ENCODE peak calls at places on chromosomes 5 and 9, in eight cellular contexts. T is ascending aorta; E is aorta; W is CD4-positive, alpha-beta memory T cell; B is body of pancreas; U is IMR-90; D is pancreas; C is heart right ventricle. P is an unnamed sample. For H3K4me1, the result is how much of the 10 kb centered on the place peaks cover.

GRCh38 chr5:152288917-152289595 is 116.0 kb downstream of the NMUR2 start:
- DNase-seq in C (no peak), U (no peak), E (no peak), D (no peak), W (no peak), T (no peak), B (no peak), P (no peak)

GRCh38 chr5:65100846-65101678 is 332.3 kb downstream of the CWC27 start:
- DNase-seq in U (peak), T (no peak), C (peak), W (no peak), D (peak), E (peak), B (peak), P (peak)

GRCh38 chr9:86983260-86984255 is 36.3 kb upstream of the GAS1 start:
- DNase-seq in W (no peak), E (no peak), T (no peak), D (peak), U (peak), B (peak), C (no peak), P (peak)

GRCh38 chr5:180330810-180331646 is 22.1 kb downstream of the GFPT2 start:
- DNase-seq in B (peak), D (peak), C (no peak), U (peak), T (no peak), W (no peak), E (peak), P (peak)

GRCh38 chr5:139711067-139711851 is 63.1 kb downstream of the CXXC5 start:
- DNase-seq in B (no peak), W (peak), U (peak), C (peak), T (no peak), E (peak), D (peak), P (peak)

GRCh38 chr5:125038477-125038876 is 292.0 kb upstream of the ZNF608 start:
- DNase-seq in U (no peak), B (no peak), E (no peak), D (no peak), C (no peak), W (no peak), T (no peak), P (no peak)

GRCh38 chr5:54761213-54761701 is 224.1 kb downstream of the ESM1 start:
- DNase-seq in U (peak), C (no peak), T (no peak), D (no peak), E (no peak), B (peak), W (no peak), P (no peak)

GRCh38 chr9:107548298-107549142 is 59.0 kb upstream of the KLF4 start:
- DNase-seq in D (no peak), U (peak), B (peak), W (no peak), T (no peak), E (no peak), C (no peak), P (no peak)

GRCh38 chr5:6736106-6736505 is 22.9 kb downstream of the TENT4A start:
- DNase-seq in U (no peak), C (no peak), T (no peak), E (no peak), W (no peak), D (no peak), B (no peak), P (no peak)

GRCh38 chr5:180173875-180174586 is 35.0 kb downstream of the RASGEF1C start:
- DNase-seq in W (no peak), E (no peak), U (peak), C (no peak), D (no peak), T (no peak), B (no peak), P (no peak)

GRCh38 chr9:121786543-121786948 is 135.1 kb downstream of the DAB2IP start:
- DNase-seq in E (peak), T (no peak), D (no peak), C (no peak), U (no peak), B (no peak), W (no peak), P (no peak)

GRCh38 chr5:122772446-122772845 is 2.4 kb upstream of the SNX2 start:
- DNase-seq in E (no peak), B (no peak), C (no peak), T (no peak), U (peak), W (no peak), D (no peak), P (no peak)

GRCh38 chr9:132075853-132076252 is 3.8 kb downstream of the MED27 start:
- DNase-seq in C (no peak), B (no peak), U (no peak), D (no peak), E (no peak), W (no peak), T (no peak), P (no peak)

GRCh38 chr5:135008981-135009735 is 24.9 kb downstream of the PITX1 start:
- DNase-seq in T (no peak), U (no peak), B (no peak), W (no peak), E (peak), C (no peak), D (no peak), P (no peak)

GRCh38 chr9:127805620-127806019 is 2.9 kb downstream of the FPGS start:
- DNase-seq in W (no peak), C (no peak), E (no peak), T (no peak), B (no peak), D (no peak), U (no peak), P (no peak)

GRCh38 chr5:21236896-21237830 is 1249.2 kb upstream of the CDH18 start:
- DNase-seq in E (no peak), D (no peak), U (no peak), W (no peak), T (no peak), C (no peak), B (no peak), P (no peak)

GRCh38 chr5:40521108-40521785 is 158.5 kb upstream of the PTGER4 start:
- DNase-seq in E (no peak), D (no peak), W (no peak), T (no peak), C (no peak), B (no peak), U (no peak), P (no peak)

GRCh38 chr9:134744542-134745295 is 103.1 kb downstream of the COL5A1 start:
- DNase-seq in B (no peak), W (no peak), C (no peak), U (no peak), D (no peak), E (no peak), T (no peak), P (no peak)

GRCh38 chr9:134750450-134751155 is 109.0 kb downstream of the COL5A1 start:
- DNase-seq in E (no peak), U (no peak), D (no peak), W (no peak), B (no peak), T (no peak), C (peak), P (no peak)

GRCh38 chr9:134751630-134752029 is 110.0 kb downstream of the COL5A1 start:
- DNase-seq in B (no peak), D (no peak), T (no peak), C (no peak), U (no peak), E (no peak), W (no peak), P (no peak)

GRCh38 chr9:134748637-134749036 is 107.0 kb downstream of the COL5A1 start:
- DNase-seq in B (peak), T (no peak), W (no peak), E (no peak), D (peak), U (peak), C (no peak), P (no peak)

GRCh38 chr9:134747951-134748489 is 106.4 kb downstream of the COL5A1 start:
- DNase-seq in D (no peak), T (no peak), B (no peak), E (no peak), W (no peak), C (no peak), U (no peak), P (no peak)
- H3K4me3 ChIP-seq in D (no peak), T (no peak), B (no peak), E (no peak), W (no peak), C (no peak), U (no peak), P (no peak)

GRCh38 chr5:78626009-78626571 is 22.5 kb downstream of the LHFPL2 start:
- DNase-seq in W (no peak), D (no peak), B (no peak), T (no peak), U (peak), E (no peak), C (no peak), P (no peak)

GRCh38 chr5:78627175-78627574 is 21.4 kb downstream of the LHFPL2 start:
- DNase-seq in T (no peak), W (no peak), D (no peak), U (no peak), E (no peak), C (no peak), B (no peak), P (no peak)

GRCh38 chr5:78624011-78624541 is 24.5 kb downstream of the LHFPL2 start:
- DNase-seq in B (peak), C (no peak), D (no peak), U (no peak), T (no peak), W (no peak), E (no peak), P (no peak)

GRCh38 chr5:78622302-78622971 is 26.1 kb downstream of the LHFPL2 start:
- DNase-seq in E (no peak), C (no peak), T (no peak), U (no peak), W (no peak), D (no peak), B (no peak), P (no peak)

GRCh38 chr5:78624992-78625391 is 23.6 kb downstream of the LHFPL2 start:
- DNase-seq in D (no peak), C (no peak), W (no peak), E (no peak), U (no peak), B (no peak), T (no peak), P (no peak)
- H3K4me1 ChIP-seq in D (under half), C (under half), W (under half), E (under half), U (under half), B (under half), T (under half), P (under half)

DNA sequence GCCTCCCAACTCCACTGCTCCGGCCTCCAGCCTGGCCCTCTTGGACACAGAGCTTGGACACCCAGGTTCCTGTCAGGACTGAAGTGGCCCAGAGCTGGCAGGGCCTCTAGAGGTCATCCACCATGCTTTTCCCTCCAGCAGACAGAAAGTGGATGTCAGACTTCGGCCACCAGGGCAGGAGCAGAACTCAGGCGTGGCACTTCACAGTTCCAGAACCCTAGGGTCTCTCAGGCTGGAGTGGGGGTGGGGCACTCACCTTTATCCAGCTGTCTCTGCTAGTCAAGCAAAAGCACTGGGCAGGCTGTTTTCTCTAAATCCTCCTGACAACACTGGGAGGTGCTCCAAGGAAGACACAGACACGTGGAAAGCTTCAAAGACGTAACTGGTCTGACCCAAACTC is 35.6 kb upstream of the N4BP3 start:
- DNase-seq in B (no peak), C (no peak), T (no peak), U (no peak), D (no peak), W (no peak), E (no peak), P (no peak)
- H3K4me3 ChIP-seq in B (no peak), C (no peak), T (no peak), U (no peak), D (no peak), W (no peak), E (no peak), P (no peak)

GRCh38 chr5:136143312-136143711 is 10.7 kb downstream of the SMAD5 start:
- DNase-seq in D (no peak), W (no peak), U (no peak), E (no peak), B (no peak), T (no peak), C (no peak), P (no peak)

GRCh38 chr5:136143763-136144162 is 11.1 kb downstream of the SMAD5 start:
- DNase-seq in T (no peak), W (no peak), B (no peak), E (no peak), U (no peak), D (no peak), C (no peak), P (no peak)

GRCh38 chr5:136147632-136148031 is 15.0 kb downstream of the SMAD5 start:
- DNase-seq in T (no peak), W (no peak), D (no peak), B (no peak), U (no peak), C (no peak), E (no peak), P (no peak)

GRCh38 chr5:136146201-136146600 is 13.6 kb downstream of the SMAD5 start:
- DNase-seq in D (no peak), W (no peak), C (no peak), B (no peak), T (no peak), E (no peak), U (no peak), P (no peak)

GRCh38 chr5:136145030-136145429 is 12.4 kb downstream of the SMAD5 start:
- DNase-seq in D (no peak), W (no peak), T (no peak), C (no peak), B (no peak), U (no peak), E (no peak), P (no peak)
- H3K4me1 ChIP-seq in D (under half), W (under half), T (under half), C (under half), B (under half), U (under half), E (under half), P (half or more)

DNA sequence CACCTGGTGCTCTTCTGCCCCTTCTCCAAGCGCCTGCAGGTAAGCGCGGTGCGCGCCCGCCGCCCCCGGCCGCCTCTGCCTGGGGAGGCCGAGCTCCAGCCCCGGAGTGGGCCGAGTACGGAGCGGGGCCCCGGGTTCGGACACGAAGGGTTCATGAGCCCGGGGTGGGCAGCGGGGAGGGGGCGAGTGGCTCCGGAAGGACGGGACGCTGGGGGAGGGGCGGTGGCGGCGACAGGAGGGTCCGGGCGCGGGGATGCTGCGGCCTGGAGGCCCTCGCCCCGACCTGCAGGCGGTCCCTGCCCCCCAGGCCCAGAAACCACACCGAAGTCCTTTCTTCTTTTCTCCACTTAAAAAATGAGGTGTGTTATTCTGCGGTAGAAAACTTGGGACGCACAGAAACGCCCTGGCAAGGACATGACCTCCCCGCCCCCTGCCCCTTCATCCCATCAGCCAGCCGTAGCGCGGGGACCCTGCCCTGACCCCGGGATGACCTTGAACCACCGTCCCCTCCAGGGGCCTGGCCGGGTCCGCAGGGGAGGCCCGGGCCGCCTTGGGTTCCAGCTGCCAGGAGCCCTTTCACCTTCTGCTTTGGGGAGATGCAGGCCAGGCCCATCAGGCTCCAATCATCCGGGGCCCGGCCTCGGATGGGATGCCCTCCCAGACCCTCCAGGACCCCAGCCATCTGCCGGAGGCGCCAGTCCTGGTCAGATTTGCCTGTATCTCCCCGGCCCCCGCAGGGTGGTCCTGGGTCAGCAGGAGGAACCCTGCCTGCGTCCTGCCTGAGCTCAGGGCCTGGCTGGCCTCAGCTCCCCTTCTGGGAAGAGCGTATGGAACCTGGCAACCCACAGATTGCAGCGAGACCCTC is 550 bp downstream of the DIPK1B start:
- DNase-seq in W (no peak), D (no peak), T (no peak), U (no peak), E (peak), B (no peak), C (no peak), P (no peak)
- H3K4me3 ChIP-seq in W (no peak), D (peak), T (peak), U (peak), E (no peak), B (peak), C (peak), P (peak)

DNA sequence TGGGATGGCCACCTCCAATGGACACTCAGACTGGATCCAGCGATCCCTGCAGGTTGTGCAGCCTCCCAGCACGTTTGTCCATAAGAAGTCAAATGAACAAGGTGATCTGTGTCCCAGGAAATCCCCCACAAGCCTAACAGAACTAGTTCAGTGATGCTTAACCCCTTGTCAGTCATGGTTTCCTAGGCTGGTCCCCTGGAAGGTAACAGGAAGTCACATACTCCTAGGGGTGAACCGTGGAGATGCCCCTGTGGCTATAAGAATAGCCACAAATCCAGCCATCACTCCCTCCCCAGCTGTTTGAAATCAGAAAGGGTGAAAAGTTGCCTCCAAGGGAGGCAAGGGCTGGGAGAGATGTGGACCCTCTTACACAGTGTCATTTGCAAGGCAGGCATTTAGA is 22.5 kb downstream of the PAX5 start:
- DNase-seq in U (no peak), E (no peak), C (no peak), D (no peak), W (no peak), T (no peak), B (no peak), P (no peak)
- H3K4me1 ChIP-seq in U (under half), E (under half), C (under half), D (under half), W (under half), T (under half), B (under half), P (under half)

GRCh38 chr5:88664630-88665029 is 218.4 kb downstream of the MEF2C start:
- DNase-seq in W (no peak), B (no peak), E (no peak), U (no peak), C (no peak), T (no peak), D (no peak), P (no peak)
- H3K4me3 ChIP-seq in W (no peak), B (no peak), E (peak), U (no peak), C (peak), T (no peak), D (no peak), P (no peak)